ENCODE peak calls at places on chromosomes 4 and X, in eight cellular contexts. D is fibroblast of the aortic adventitia; P is HFFc6; N is frontal cortex; T is activated CD4-positive, CD25-positive, alpha-beta regulatory T cell; H is lung microvascular endothelial cell; S is NCI-H1436 treated with DMSO at 0.1 percent for 48 hours; G is AG08395. R is an unnamed sample.
A peak's percentile ranks its signal among the peaks of the same experiment; 100 is the strongest.

GRCh38 chrX:102651242-102651967 is at the start of gene GPRASP1:
- DNase-seq in D (peak; percentile 13), P (peak; percentile 1), N (no peak), T (peak; percentile 1), H (peak; percentile 60), S (no peak), G (peak; percentile 10), R (peak; percentile 26)

GRCh38 chr4:39664828-39665731 is 26.4 kb upstream of the SMIM14 start:
- DNase-seq in D (peak; percentile 46), P (peak; percentile 43), N (no peak), T (no peak), H (peak; percentile 35), S (no peak), G (peak; percentile 52), R (peak; percentile 35)

GRCh38 chr4:116018831-116019230 is 905.4 kb upstream of the NDST4 start:
- DNase-seq in D (no peak), P (no peak), N (no peak), T (no peak), H (no peak), S (no peak), G (no peak), R (no peak)

GRCh38 chr4:150569384-150569987 is 12.5 kb upstream of the MAB21L2 start:
- DNase-seq in D (peak; percentile 65), P (peak; percentile 33), N (no peak), T (no peak), H (no peak), S (no peak), G (peak; percentile 10), R (peak; percentile 87)

GRCh38 chr4:186900232-186900900 is 176.7 kb upstream of the FAT1 start:
- DNase-seq in D (peak; percentile 55), P (peak; percentile 84), N (no peak), T (no peak), H (no peak), S (no peak), G (peak; percentile 73), R (peak; percentile 88)

GRCh38 chrX:37746268-37746931 is 33.5 kb upstream of the CYBB start:
- DNase-seq in D (no peak), P (no peak), N (no peak), T (no peak), H (no peak), S (no peak), G (no peak), R (no peak)

GRCh38 chrX:41377624-41378023 is 43.7 kb downstream of the DDX3X start:
- DNase-seq in D (no peak), P (no peak), N (no peak), T (peak; percentile 1), H (no peak), S (no peak), G (no peak), R (peak; percentile 10)

GRCh38 chrX:43969504-43970501 is 3.4 kb downstream of the NDP start:
- DNase-seq in D (peak; percentile 56), P (peak; percentile 41), N (no peak), T (no peak), H (peak; percentile 55), S (no peak), G (peak; percentile 20), R (peak; percentile 65)

GRCh38 chrX:2652106-2652505 is 39.0 kb upstream of the CD99 start:
- DNase-seq in D (no peak), P (no peak), N (no peak), T (no peak), H (peak; percentile 18), S (no peak), G (no peak), R (no peak)

GRCh38 chrX:111649641-111650040 is 31.3 kb upstream of the ALG13 start:
- DNase-seq in D (no peak), P (no peak), N (no peak), T (no peak), H (no peak), S (no peak), G (no peak), R (no peak)

GRCh38 chr4:41396214-41396613 is 139.5 kb downstream of the UCHL1 start:
- DNase-seq in D (no peak), P (no peak), N (no peak), T (no peak), H (no peak), S (no peak), G (no peak), R (no peak)

GRCh38 chrX:137051978-137052640 is 18.3 kb upstream of the GPR101 start:
- DNase-seq in D (peak; percentile 37), P (peak; percentile 4), N (no peak), T (peak; percentile 44), H (peak; percentile 60), S (peak; percentile 51), G (peak; percentile 39), R (peak; percentile 4)

R was measured in astrocyte.